ENCODE peak calls at places on chromosomes 5 and 9, in seven cellular contexts. One of them, this sample, is unnamed.

GRCh38 chr9:10396641-10397040 is 216.2 kb downstream of the PTPRD start:
- DNase-seq in psoas muscle: no peak
- DNase-seq in HCEC 1CT: no peak
- DNase-seq in cardiac fibroblast: no peak
- DNase-seq in H54: no peak
- DNase-seq in bronchial epithelial cell: no peak
- DNase-seq in epithelial cell of prostate: no peak
- DNase-seq in this sample: no peak

GRCh38 chr5:33148076-33148501 is 292.7 kb upstream of the TARS1 start:
- DNase-seq in bronchial epithelial cell: peak; percentile 86
- DNase-seq in epithelial cell of prostate: peak; percentile 37
- DNase-seq in psoas muscle: peak; percentile 66
- DNase-seq in H54: peak; percentile 50
- DNase-seq in HCEC 1CT: peak; percentile 88
- DNase-seq in cardiac fibroblast: peak; percentile 95
- DNase-seq in this sample: peak; percentile 30

GRCh38 chr5:45639038-45639437 is 57.1 kb downstream of the HCN1 start:
- DNase-seq in H54: no peak
- DNase-seq in HCEC 1CT: no peak
- DNase-seq in psoas muscle: no peak
- DNase-seq in cardiac fibroblast: peak; percentile 0
- DNase-seq in epithelial cell of prostate: no peak
- DNase-seq in bronchial epithelial cell: no peak
- DNase-seq in this sample: no peak

GRCh38 chr5:154321546-154321945 is 124.3 kb upstream of the SAP30L start:
- DNase-seq in psoas muscle: no peak
- DNase-seq in bronchial epithelial cell: no peak
- DNase-seq in HCEC 1CT: no peak
- DNase-seq in cardiac fibroblast: no peak
- DNase-seq in H54: no peak
- DNase-seq in epithelial cell of prostate: no peak
- DNase-seq in this sample: no peak

GRCh38 chr5:96703384-96703910 is 41.3 kb downstream of the CAST start:
- DNase-seq in HCEC 1CT: no peak
- DNase-seq in bronchial epithelial cell: peak; percentile 88
- DNase-seq in H54: no peak
- DNase-seq in psoas muscle: no peak
- DNase-seq in epithelial cell of prostate: peak; percentile 80
- DNase-seq in cardiac fibroblast: no peak
- DNase-seq in this sample: no peak

GRCh38 chr9:136438548-136438908 is 1.1 kb downstream of the INPP5E start:
- DNase-seq in H54: no peak
- DNase-seq in epithelial cell of prostate: no peak
- DNase-seq in cardiac fibroblast: peak; percentile 31
- DNase-seq in psoas muscle: no peak
- DNase-seq in HCEC 1CT: peak; percentile 5
- DNase-seq in bronchial epithelial cell: peak; percentile 2
- DNase-seq in this sample: no peak

GRCh38 chr5:15620501-15620900 is 120.5 kb downstream of the FBXL7 start:
- DNase-seq in cardiac fibroblast: peak; percentile 79
- DNase-seq in bronchial epithelial cell: peak; percentile 34
- DNase-seq in epithelial cell of prostate: no peak
- DNase-seq in psoas muscle: no peak
- DNase-seq in HCEC 1CT: peak; percentile 57
- DNase-seq in H54: peak; percentile 26
- DNase-seq in this sample: no peak

GRCh38 chr9:112921549-112921948 is 30.9 kb upstream of the SLC46A2 start:
- DNase-seq in epithelial cell of prostate: no peak
- DNase-seq in cardiac fibroblast: peak; percentile 72
- DNase-seq in psoas muscle: no peak
- DNase-seq in HCEC 1CT: peak; percentile 39
- DNase-seq in H54: no peak
- DNase-seq in bronchial epithelial cell: peak; percentile 61
- DNase-seq in this sample: no peak

GRCh38 chr9:134533850-134534585 is 107.6 kb upstream of the COL5A1 start:
- DNase-seq in psoas muscle: no peak
- DNase-seq in bronchial epithelial cell: no peak
- DNase-seq in cardiac fibroblast: peak; percentile 55
- DNase-seq in H54: no peak
- DNase-seq in epithelial cell of prostate: no peak
- DNase-seq in HCEC 1CT: no peak
- DNase-seq in this sample: no peak